ENCODE peak calls at places on chromosomes 5 and 9, in seven cellular contexts. Y is cardiac fibroblast, G is psoas muscle, C is mucosa of descending colon, H is fibroblast of pulmonary artery, X is HL-60, M is pancreas. D is an unnamed sample.

GRCh38 chr5:142941217-142941616 is 171.0 kb downstream of the ARHGAP26 start:
- DNase-seq in Y (no peak), G (no peak), C (no peak), H (no peak), X (no peak), M (no peak), D (no peak)

GRCh38 chr5:15637886-15638285 is 137.9 kb downstream of the FBXL7 start:
- DNase-seq in Y (no peak), G (no peak), C (no peak), H (no peak), X (no peak), M (no peak), D (no peak)

GRCh38 chr9:112548836-112549235 is 62.2 kb downstream of the KIAA1958 start:
- DNase-seq in Y (peak), G (no peak), C (no peak), H (peak), X (no peak), M (no peak), D (no peak)

GRCh38 chr9:102728946-102729345 is 266.2 kb upstream of the CYLC2 start:
- DNase-seq in Y (no peak), G (no peak), C (no peak), H (no peak), X (no peak), M (no peak), D (no peak)

GRCh38 chr5:102554728-102555127 is 55.9 kb upstream of the SLCO6A1 start:
- DNase-seq in Y (peak), G (no peak), C (no peak), H (peak), X (no peak), M (no peak), D (peak)

GRCh38 chr5:7856855-7857254 is 5.9 kb upstream of the CFAP90 start:
- DNase-seq in Y (peak), G (no peak), C (no peak), H (peak), X (no peak), M (peak), D (peak)

GRCh38 chr5:93018461-93018860 is 562.6 kb downstream of the NR2F1-AS1 start:
- DNase-seq in Y (peak), G (no peak), C (no peak), H (peak), X (no peak), M (no peak), D (no peak)

GRCh38 chr9:87708989-87709706 is 16.8 kb upstream of the CTSL start:
- DNase-seq in Y (no peak), G (no peak), C (no peak), H (no peak), X (no peak), M (no peak), D (no peak)

GRCh38 chr9:21872696-21873095 is 70.3 kb downstream of the MTAP start:
- DNase-seq in Y (no peak), G (no peak), C (no peak), H (no peak), X (no peak), M (no peak), D (no peak)

GRCh38 chr9:15104826-15105420 is 194.7 kb upstream of the FREM1 start:
- DNase-seq in Y (peak), G (no peak), C (no peak), H (peak), X (peak), M (no peak), D (peak)

GRCh38 chr5:75558972-75559632 is 47.4 kb downstream of the POLK start:
- DNase-seq in Y (peak), G (no peak), C (no peak), H (peak), X (no peak), M (no peak), D (no peak)

GRCh38 chr9:98795970-98796363 is 388 bp downstream of the ANKS6 start:
- DNase-seq in Y (no peak), G (peak), C (no peak), H (no peak), X (no peak), M (no peak), D (no peak)

GRCh38 chr9:93531374-93531773 is 45.0 kb upstream of the PHF2 start:
- DNase-seq in Y (peak), G (no peak), C (no peak), H (no peak), X (no peak), M (no peak), D (no peak)

GRCh38 chr9:94870793-94871558 is 144.5 kb downstream of the AOPEP start:
- DNase-seq in Y (no peak), G (peak), C (no peak), H (no peak), X (no peak), M (no peak), D (no peak)

GRCh38 chr9:16246785-16247184 is 623.7 kb downstream of the BNC2 start:
- DNase-seq in Y (peak), G (no peak), C (no peak), H (no peak), X (no peak), M (no peak), D (no peak)

GRCh38 chr5:132103380-132103951 is 29.9 kb downstream of the CSF2 start:
- DNase-seq in Y (peak), G (peak), C (peak), H (peak), X (peak), M (peak), D (peak)

GRCh38 chr5:173736374-173736773 is 119.9 kb upstream of the BOD1 start:
- DNase-seq in Y (no peak), G (no peak), C (peak), H (no peak), X (no peak), M (no peak), D (no peak)

GRCh38 chr5:178283520-178283919 is 50.9 kb upstream of the PHYKPL start:
- DNase-seq in Y (no peak), G (no peak), C (no peak), H (no peak), X (no peak), M (no peak), D (no peak)

GRCh38 chr9:2502760-2503159 is 118.8 kb upstream of the VLDLR start:
- DNase-seq in Y (peak), G (no peak), C (no peak), H (peak), X (no peak), M (no peak), D (no peak)

GRCh38 chr5:155001523-155001922 is 12.0 kb upstream of the KIF4B start:
- DNase-seq in Y (no peak), G (no peak), C (no peak), H (no peak), X (no peak), M (no peak), D (no peak)

GRCh38 chr5:154997746-154998145 is 15.8 kb upstream of the KIF4B start:
- DNase-seq in Y (peak), G (no peak), C (no peak), H (peak), X (no peak), M (no peak), D (no peak)

GRCh38 chr5:154993461-154993860 is 20.1 kb upstream of the KIF4B start:
- DNase-seq in Y (no peak), G (no peak), C (no peak), H (no peak), X (no peak), M (no peak), D (no peak)

GRCh38 chr5:154999865-155000264 is 13.7 kb upstream of the KIF4B start:
- DNase-seq in Y (no peak), G (no peak), C (no peak), H (no peak), X (no peak), M (no peak), D (no peak)

GRCh38 chr5:154995679-154996078 is 17.9 kb upstream of the KIF4B start:
- DNase-seq in Y (no peak), G (no peak), C (no peak), H (no peak), X (no peak), M (no peak), D (no peak)
- TF ChIP-seq CTCF in Y (no peak), G (no peak), C (no peak), H (no peak), X (no peak), M (no peak), D (no peak)

GRCh38 chr5:176629317-176629852 is 949 bp downstream of the SNCB start:
- DNase-seq in Y (no peak), G (no peak), C (no peak), H (no peak), X (no peak), M (no peak), D (no peak)

GRCh38 chr5:176629853-176630680 is at the start of the genes EIF4E1B and SNCB:
- DNase-seq in Y (no peak), G (peak), C (no peak), H (peak), X (no peak), M (no peak), D (peak)

GRCh38 chr5:176632777-176633176 is 2.3 kb downstream of the EIF4E1B start:
- DNase-seq in Y (no peak), G (peak), C (no peak), H (no peak), X (no peak), M (no peak), D (no peak)

GRCh38 chr5:176631383-176631970 is 1.0 kb downstream of the EIF4E1B start:
- DNase-seq in Y (no peak), G (no peak), C (no peak), H (no peak), X (no peak), M (no peak), D (no peak)

DNA sequence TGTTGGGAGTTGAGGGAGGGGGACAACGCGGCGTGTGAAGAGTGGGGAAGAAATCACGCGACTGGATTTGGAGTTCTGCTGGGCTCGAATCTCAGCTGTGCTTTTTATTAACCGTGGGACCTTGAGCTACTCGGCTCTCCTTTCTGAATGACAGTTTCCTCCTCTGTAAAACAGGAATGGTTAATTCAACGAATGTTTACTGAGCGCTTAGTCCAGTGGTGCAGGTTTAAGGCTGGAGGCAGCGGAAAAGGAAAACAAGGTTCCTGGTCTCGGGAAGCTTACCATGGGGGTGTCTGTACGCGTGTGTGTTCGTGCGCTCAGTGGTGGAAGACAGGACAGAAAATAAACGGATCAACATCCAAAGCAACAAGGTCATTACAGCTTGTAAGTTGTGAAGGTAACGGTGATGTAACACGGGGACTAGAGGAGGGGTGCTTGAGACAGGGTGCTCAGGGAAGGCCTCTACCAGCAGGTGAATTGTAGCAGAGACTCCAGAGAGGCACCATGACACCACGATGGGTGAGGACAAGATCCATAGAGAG is 277 bp downstream of the EIF4E1B start:
- DNase-seq in Y (no peak), G (no peak), C (no peak), H (no peak), X (no peak), M (no peak), D (peak)
- H3K4me3 ChIP-seq in Y (peak), G (peak), C (no peak), H (peak), X (no peak), M (peak), D (peak)

DNA sequence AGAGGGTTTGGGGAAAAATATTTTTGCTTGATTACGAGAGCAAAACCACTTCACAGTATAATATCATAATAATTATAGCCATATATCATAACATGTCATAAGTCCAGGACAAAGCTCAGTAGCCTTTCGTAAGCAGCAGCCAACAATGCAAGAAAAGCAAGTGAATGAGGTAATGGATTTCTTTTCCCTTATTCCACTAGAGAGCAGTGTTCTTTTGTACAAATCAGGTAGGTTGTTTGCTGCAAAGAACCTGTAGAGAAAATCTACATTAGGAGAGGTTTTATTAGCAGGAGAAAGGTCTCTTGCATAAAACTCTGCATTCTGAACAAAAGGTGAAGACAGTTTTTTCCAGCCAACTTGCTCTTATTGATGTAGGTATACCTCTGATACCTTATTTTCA is 1033.4 kb downstream of the TLE4 start:
- DNase-seq in Y (peak), G (no peak), C (no peak), H (peak), X (no peak), M (no peak), D (peak)
- TF ChIP-seq CTCF in Y (peak), G (peak), C (no peak), H (peak), X (no peak), M (peak), D (peak)

DNA sequence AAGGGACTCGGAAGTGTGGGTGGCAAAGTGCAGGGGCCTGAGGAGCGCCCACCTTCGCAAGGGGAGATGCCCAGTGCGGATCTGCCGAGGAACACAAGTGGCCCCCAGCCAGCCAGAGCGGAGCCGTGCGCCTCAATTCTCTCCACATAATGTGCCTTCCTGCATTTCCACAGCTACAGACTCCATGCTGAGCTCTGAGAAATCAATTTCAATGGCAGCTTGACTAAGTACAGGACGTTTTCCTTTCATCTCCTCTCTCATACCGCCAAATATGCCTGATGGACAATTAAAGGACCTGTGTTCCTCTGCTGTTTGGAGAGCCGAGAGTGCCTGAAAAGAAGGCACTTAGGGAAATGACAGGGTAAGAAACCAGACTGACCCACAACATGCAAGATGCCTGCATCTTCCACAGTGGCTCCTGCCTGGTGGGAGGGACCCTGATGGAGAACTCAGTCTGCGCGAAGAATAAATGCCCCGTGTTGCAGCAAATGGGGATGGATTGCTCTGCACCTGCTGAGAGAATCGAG is 38.6 kb upstream of the OLFM1 start:
- DNase-seq in Y (no peak), G (no peak), C (peak), H (no peak), X (no peak), M (no peak), D (no peak)
- H3K4me3 ChIP-seq in Y (no peak), G (no peak), C (no peak), H (no peak), X (no peak), M (no peak), D (no peak)

GRCh38 chr9:20364954-20365353 is 257.3 kb downstream of the MLLT3 start:
- DNase-seq in Y (no peak), G (no peak), C (no peak), H (no peak), X (no peak), M (no peak), D (no peak)

GRCh38 chr9:20373263-20373662 is 249.0 kb downstream of the MLLT3 start:
- DNase-seq in Y (no peak), G (no peak), C (no peak), H (no peak), X (no peak), M (no peak), D (no peak)

DNA sequence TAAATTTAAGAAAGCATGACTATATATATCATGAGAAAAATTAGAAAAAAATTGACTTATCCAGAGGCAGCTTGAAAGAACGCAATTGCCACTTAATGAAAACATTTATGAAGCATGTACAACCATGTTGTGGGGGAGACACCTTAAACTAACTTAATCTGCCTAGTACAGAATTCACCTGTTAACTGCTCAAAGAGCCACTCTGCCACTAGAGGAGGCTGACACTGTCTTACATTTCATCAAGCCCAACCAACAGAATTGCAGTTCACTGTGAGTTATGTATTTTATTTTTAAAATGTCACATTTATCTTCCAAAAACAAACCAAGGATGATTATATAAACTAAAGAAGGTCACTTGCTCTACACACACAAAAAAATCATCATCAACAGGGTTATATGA is 252.9 kb downstream of the MLLT3 start:
- DNase-seq in Y (no peak), G (no peak), C (no peak), H (no peak), X (no peak), M (no peak), D (no peak)
- TF ChIP-seq CTCF in Y (no peak), G (no peak), C (no peak), H (no peak), X (no peak), M (no peak), D (no peak)

GRCh38 chr5:149407331-149408251 is 28.5 kb upstream of the IL17B start:
- DNase-seq in Y (peak), G (no peak), C (no peak), H (peak), X (no peak), M (no peak), D (no peak)

GRCh38 chr5:149406979-149407306 is 27.9 kb upstream of the IL17B start:
- DNase-seq in Y (no peak), G (no peak), C (no peak), H (no peak), X (no peak), M (no peak), D (no peak)

GRCh38 chr5:149410071-149410470 is 31.0 kb upstream of the IL17B start:
- DNase-seq in Y (no peak), G (no peak), C (no peak), H (no peak), X (no peak), M (no peak), D (no peak)

GRCh38 chr5:149409268-149409948 is 30.3 kb upstream of the IL17B start:
- DNase-seq in Y (peak), G (no peak), C (no peak), H (no peak), X (no peak), M (no peak), D (no peak)

DNA sequence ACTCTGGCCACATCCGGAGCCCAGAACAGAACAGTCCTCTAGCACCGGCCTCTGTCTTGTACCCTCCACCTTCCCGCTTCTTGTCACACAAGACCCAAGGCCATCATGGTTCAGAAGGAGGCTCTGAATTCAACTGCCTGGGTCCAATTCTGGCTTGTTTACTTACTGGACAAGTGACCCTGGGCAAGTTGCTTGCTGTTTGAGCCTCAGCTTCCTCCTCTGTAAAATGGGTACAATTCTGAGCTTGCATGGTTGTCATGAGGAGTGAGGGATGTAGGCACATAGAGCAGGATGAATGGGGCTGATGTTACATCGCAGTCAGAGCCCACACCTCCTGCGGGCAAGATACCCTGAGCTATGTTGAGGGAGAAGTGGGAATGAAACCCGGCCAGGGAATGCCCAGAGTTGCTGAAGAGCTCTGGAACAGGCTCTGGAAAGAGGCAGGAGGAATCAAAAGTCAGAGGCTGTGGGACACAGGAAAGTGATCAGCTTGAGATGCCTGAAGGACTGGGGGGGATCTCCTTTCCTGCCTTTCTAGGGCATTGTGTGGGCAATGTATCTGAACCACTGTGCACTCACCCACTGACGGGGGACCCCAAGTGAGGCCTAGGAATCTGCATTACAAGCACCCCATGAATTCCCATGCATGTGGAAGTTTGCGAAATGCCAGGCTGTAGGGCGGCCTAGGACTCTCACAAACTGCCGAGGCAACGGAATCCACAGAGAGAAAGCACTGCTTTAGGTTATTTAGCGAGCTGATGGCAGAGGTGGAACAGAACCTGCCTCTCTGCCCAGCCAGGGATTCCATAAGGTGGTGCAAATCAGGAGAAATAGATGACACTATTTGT is 29.4 kb upstream of the IL17B start:
- DNase-seq in Y (peak), G (no peak), C (no peak), H (no peak), X (no peak), M (no peak), D (no peak)
- H3K4me3 ChIP-seq in Y (peak), G (peak), C (peak), H (peak), X (no peak), M (peak), D (peak)

GRCh38 chr5:125411163-125412050 is 665.0 kb upstream of the ZNF608 start:
- DNase-seq in Y (peak), G (no peak), C (no peak), H (peak), X (no peak), M (peak), D (peak)

GRCh38 chr5:125410501-125411162 is 664.2 kb upstream of the ZNF608 start:
- DNase-seq in Y (peak), G (no peak), C (no peak), H (peak), X (no peak), M (no peak), D (peak)

GRCh38 chr5:125413861-125414260 is 667.4 kb upstream of the ZNF608 start:
- DNase-seq in Y (no peak), G (no peak), C (no peak), H (no peak), X (no peak), M (no peak), D (no peak)

GRCh38 chr5:125412051-125412560 is 665.7 kb upstream of the ZNF608 start:
- DNase-seq in Y (peak), G (no peak), C (no peak), H (peak), X (no peak), M (no peak), D (peak)

GRCh38 chr5:125412561-125413535 is 666.4 kb upstream of the ZNF608 start:
- DNase-seq in Y (peak), G (peak), C (peak), H (peak), X (no peak), M (peak), D (peak)
- TF ChIP-seq CTCF in Y (peak), G (peak), C (peak), H (peak), X (no peak), M (no peak), D (peak)